ENCODE peak calls at places on chromosomes 4 and X, in four cellular contexts. P is osteoblast; W is naive thymus-derived CD4-positive, alpha-beta T cell; C is tibial artery. Z is an unnamed sample. For H3K4me1, the result is how much of the 10 kb centered on the place peaks cover.

GRCh38 chr4:105951198-105951597 is 55.9 kb downstream of the NPNT start:
- DNase-seq in P (no peak), W (no peak), C (no peak), Z (no peak)

GRCh38 chrX:48589482-48590162 is 7.7 kb upstream of the WDR13 start:
- DNase-seq in P (no peak), W (no peak), C (no peak), Z (no peak)

GRCh38 chrX:24148118-24148517 is 1.4 kb upstream of the ZFX start:
- DNase-seq in P (no peak), W (peak), C (no peak), Z (no peak)

GRCh38 chrX:73127700-73128241 is 48.5 kb upstream of the PABPC1L2A start:
- DNase-seq in P (peak), W (peak), C (no peak), Z (no peak)

GRCh38 chrX:115372026-115372610 is 82.6 kb downstream of the LUZP4 start:
- DNase-seq in P (peak), W (no peak), C (no peak), Z (no peak)

GRCh38 chr4:6092971-6093370 is 74.7 kb upstream of the C4orf50 start:
- DNase-seq in P (no peak), W (no peak), C (no peak), Z (no peak)

GRCh38 chr4:95728145-95728544 is 111.7 kb upstream of the PDHA2 start:
- DNase-seq in P (no peak), W (no peak), C (no peak), Z (no peak)

GRCh38 chr4:183177001-183177400 is 77.9 kb downstream of the WWC2 start:
- DNase-seq in P (no peak), W (no peak), C (no peak), Z (no peak)

GRCh38 chrX:130097507-130098201 is 12.6 kb downstream of the ELF4 start:
- DNase-seq in P (peak), W (peak), C (no peak), Z (peak)

GRCh38 chrX:124328765-124329164 is 3.7 kb upstream of the TEX13D start:
- DNase-seq in P (no peak), W (no peak), C (no peak), Z (no peak)

GRCh38 chr4:157701695-157701994 is 471.2 kb downstream of the GASK1B start:
- DNase-seq in P (no peak), W (no peak), C (no peak), Z (no peak)

GRCh38 chrX:140933056-140933455 is 69.3 kb upstream of the SPANXB1 start:
- DNase-seq in P (no peak), W (no peak), C (no peak), Z (no peak)

GRCh38 chr4:27668001-27668400 is 807.4 kb downstream of the STIM2 start:
- DNase-seq in P (no peak), W (no peak), C (no peak), Z (no peak)

GRCh38 chrX:13050151-13050550 is 5.7 kb upstream of the FAM9C start:
- DNase-seq in P (no peak), W (no peak), C (no peak), Z (no peak)

GRCh38 chr4:143084566-143084965 is 100.2 kb upstream of the USP38 start:
- DNase-seq in P (no peak), W (no peak), C (no peak), Z (no peak)

GRCh38 chr4:134885436-134885835 is 683.8 kb upstream of the PABPC4L start:
- DNase-seq in P (no peak), W (no peak), C (no peak), Z (no peak)

GRCh38 chr4:84814100-84814750 is 152.3 kb downstream of the WDFY3 start:
- DNase-seq in P (peak), W (no peak), C (no peak), Z (no peak)

GRCh38 chr4:174286870-174287269 is 3.2 kb downstream of the CEP44 start:
- DNase-seq in P (no peak), W (no peak), C (no peak), Z (no peak)

GRCh38 chr4:4985844-4986243 is 33.4 kb downstream of the CYTL1 start:
- DNase-seq in P (peak), W (no peak), C (no peak), Z (no peak)

DNA sequence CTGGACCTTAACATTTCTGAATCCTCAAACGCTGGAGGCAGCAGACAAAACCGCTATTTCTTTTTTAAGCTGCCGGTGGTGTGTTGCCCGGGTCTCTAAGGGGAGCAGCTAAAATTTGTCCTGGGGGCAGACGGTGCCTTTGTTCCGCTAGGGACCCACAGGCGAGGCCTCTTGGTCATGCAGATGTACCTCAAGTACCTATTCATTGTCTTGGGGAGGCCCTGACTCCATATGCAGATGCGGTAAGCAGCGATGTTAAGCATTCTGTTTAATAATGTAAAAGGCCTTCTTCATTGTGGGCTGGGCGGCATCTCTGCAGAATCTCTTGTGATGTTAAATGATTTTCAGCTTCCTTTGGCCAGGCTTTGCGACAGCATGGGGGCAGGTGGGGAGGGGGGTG is 98.9 kb upstream of the PJA1 start:
- DNase-seq in P (no peak), W (no peak), C (no peak), Z (no peak)
- H3K4me3 ChIP-seq in P (no peak), W (no peak), C (no peak), Z (no peak)

GRCh38 chr4:150080875-150081274 is 2.6 kb downstream of the DCLK2 start:
- DNase-seq in P (no peak), W (no peak), C (no peak), Z (no peak)

GRCh38 chr4:150078996-150079581 is 844 bp downstream of the DCLK2 start:
- DNase-seq in P (peak), W (no peak), C (peak), Z (no peak)

GRCh38 chr4:150082241-150082640 is 4.0 kb downstream of the DCLK2 start:
- DNase-seq in P (no peak), W (no peak), C (no peak), Z (no peak)

GRCh38 chr4:150080335-150080734 is 2.1 kb downstream of the DCLK2 start:
- DNase-seq in P (no peak), W (no peak), C (no peak), Z (no peak)

DNA sequence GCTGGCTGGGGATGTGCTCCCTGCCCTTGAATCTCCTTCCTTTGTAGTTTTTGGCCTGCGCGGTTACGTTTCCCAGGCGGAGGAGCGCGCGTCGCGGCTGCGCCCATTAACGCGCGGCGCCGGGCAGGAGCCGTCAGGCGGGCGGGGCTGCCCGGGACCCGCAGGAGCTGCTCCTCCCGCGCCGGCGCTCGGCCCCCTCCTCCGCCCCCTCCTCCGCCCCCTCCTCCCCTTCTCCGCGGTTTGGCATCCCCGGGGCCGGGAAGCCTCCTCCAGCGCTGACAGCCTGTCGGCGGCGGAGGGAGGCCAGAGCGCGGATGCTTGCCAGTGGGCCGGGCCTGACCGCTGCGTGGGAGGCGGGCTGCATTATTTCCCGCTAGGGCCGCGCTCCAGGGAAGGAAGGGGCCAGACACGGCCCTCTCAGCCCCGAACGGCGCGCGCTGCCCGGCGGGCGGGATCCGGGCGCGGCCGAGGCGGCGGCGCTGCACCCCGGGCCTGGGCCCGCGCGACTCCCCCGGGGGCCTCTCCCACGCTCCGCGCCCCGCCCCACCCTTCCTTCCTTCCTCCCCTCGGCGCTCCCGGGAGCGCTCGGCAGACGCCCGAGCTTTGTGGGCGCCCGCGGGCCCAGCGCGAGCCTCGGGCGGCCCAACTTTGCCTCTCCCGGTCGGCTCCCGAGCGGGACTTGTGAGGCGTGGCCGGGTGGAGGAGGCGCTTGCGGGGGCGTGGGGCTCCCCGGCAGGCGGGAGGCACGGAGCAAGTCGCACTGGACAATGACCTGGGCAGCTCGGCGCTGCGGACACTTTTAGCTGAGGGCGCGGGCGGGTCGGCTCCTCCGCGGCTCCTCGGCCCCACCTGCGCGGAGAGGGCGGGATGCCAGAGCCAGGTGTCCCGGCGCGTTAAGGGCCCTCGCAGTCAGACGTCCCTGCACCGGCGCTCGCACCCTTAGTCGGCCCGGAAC is at the start of gene DCLK2:
- DNase-seq in P (peak), W (no peak), C (peak), Z (no peak)
- H3K27ac ChIP-seq in P (peak), W (no peak), C (peak), Z (no peak)

GRCh38 chr4:168636040-168636439 is 139.2 kb downstream of the PALLD start:
- DNase-seq in P (no peak), W (no peak), C (no peak), Z (no peak)
- H3K4me1 ChIP-seq in P (half or more), W (under half), C (half or more), Z (under half)

DNA sequence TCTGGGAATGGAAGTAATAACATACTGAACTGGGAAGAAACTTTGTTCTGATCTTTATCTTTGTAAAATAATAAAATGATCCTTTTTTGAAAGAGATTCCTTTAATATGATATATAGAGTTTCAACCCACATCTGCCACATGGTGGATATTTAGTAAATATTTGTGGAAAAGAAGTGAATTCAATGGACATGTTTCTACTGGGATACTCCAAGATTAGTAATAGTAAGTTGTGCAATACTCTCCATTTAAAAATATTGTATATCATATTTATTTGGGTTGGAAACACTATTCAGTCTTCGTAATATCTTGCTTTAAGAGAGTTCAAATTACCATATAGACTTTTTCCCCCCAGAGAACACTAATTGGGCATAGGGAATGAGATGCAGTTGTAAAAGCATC is 17.8 kb upstream of the ARSJ start:
- DNase-seq in P (no peak), W (no peak), C (no peak), Z (no peak)
- H3K4me3 ChIP-seq in P (no peak), W (no peak), C (no peak), Z (no peak)

GRCh38 chr4:125760956-125761355 is 446.2 kb downstream of the FAT4 start:
- DNase-seq in P (no peak), W (no peak), C (no peak), Z (no peak)
- H3K27ac ChIP-seq in P (no peak), W (no peak), C (no peak), Z (no peak)

DNA sequence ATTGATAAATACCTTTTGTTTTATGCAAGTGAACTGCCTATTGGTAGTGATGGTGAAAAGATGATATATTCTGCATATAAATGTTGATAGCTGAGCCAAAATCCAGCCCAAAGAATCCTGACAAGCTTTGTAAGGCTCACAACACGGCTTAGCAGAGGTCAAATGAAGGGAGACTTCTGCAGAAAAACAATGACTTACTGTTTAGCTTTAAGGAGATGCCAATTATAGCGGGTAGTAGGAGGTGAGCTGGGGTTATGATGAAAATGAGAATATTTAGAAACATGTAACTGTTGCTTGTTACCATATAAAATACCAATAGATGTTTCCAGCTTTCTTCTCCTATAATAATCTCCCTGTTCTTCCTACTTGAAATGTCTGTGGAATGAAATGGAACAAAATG is 97.1 kb downstream of the AFF1 start:
- DNase-seq in P (no peak), W (no peak), C (no peak), Z (no peak)
- H3K4me1 ChIP-seq in P (half or more), W (under half), C (half or more), Z (half or more)

DNA sequence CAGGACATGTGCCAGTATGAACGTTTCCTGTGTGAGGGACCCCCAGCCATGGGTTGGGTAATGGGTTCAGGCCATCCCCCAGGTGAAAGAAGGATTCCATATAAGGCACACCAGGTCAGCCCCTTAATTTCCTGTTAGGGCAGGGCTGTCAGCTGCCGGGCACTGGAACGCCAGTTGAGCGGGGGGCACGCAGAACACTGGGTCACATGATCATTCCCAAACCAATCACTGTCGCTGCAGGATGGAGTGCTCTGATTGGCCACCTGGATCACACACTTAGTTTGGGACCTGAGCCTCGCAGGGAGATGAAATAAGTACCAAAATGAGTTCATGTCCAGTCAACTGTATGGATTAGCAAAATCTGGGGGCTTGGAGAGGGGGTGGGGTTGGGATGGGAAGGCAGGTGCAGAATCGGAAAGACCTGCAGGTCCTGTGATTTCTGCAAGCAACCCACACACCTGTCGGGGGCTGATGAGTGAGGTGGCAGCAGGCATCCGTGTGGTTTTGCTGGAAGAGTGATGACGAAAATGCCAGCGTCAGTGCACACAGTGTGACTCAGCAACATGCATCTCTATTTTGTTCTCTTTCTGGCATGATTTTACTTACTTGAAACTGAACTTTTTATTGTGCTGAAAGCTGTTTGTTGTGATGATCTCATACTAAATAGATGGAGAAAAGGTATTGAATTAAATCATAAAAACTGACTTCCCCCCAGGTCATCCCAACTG is 32.2 kb downstream of the RNF212 start:
- DNase-seq in P (peak), W (no peak), C (no peak), Z (no peak)
- H3K4me3 ChIP-seq in P (peak), W (no peak), C (no peak), Z (no peak)

Z was measured in CD8-positive, alpha-beta memory T cell.